ENCODE peak calls at places on chromosome 21, in nine cellular contexts. W is T-cell, E is pancreas, K is heart left ventricle, M is fibroblast of lung, J is posterior cingulate gyrus, X is HAP-1, B is hypothalamus, R is NCI-H1092. H is an unnamed sample.
A peak's percentile ranks its signal among the peaks of the same experiment; 100 is the strongest.

GRCh38 chr21:39523398-39523797 is 71.6 kb downstream of the SH3BGR start:
- DNase-seq in W (no peak), B (no peak), J (no peak), R (peak; percentile 43), E (peak; percentile 65), K (peak; percentile 64), X (no peak), M (no peak), H (no peak)

GRCh38 chr21:34692458-34693020 is 23.7 kb downstream of the CLIC6 start:
- DNase-seq in M (no peak), R (no peak), W (no peak), K (no peak), E (no peak), B (no peak), X (no peak), J (no peak), H (no peak)

GRCh38 chr21:40166291-40166843 is 299.1 kb downstream of the PCP4 start:
- DNase-seq in K (no peak), E (no peak), J (no peak), R (no peak), W (no peak), X (no peak), B (no peak), M (peak; percentile 68), H (no peak)

GRCh38 chr21:42523211-42523610 is 9.6 kb downstream of the SLC37A1 start:
- DNase-seq in B (no peak), M (no peak), W (no peak), K (no peak), X (no peak), J (no peak), R (no peak), E (no peak), H (no peak)

GRCh38 chr21:33976082-33976979 is 60.7 kb upstream of the ATP5PO start:
- DNase-seq in R (no peak), W (peak; percentile 63), K (peak; percentile 63), X (peak; percentile 22), B (no peak), E (no peak), M (peak; percentile 99), J (no peak), H (no peak)

GRCh38 chr21:45316871-45317400 is 29.2 kb upstream of the POFUT2 start:
- DNase-seq in M (no peak), W (no peak), B (no peak), K (no peak), E (peak; percentile 38), J (peak; percentile 63), X (no peak), R (no peak), H (no peak)

GRCh38 chr21:32096411-32096810 is 182.4 kb downstream of the MIS18A start:
- DNase-seq in X (peak; percentile 45), M (no peak), J (no peak), K (no peak), B (no peak), R (no peak), E (no peak), W (no peak), H (peak; percentile 24)

GRCh38 chr21:42820513-42821465 is 58.5 kb downstream of the WDR4 start:
- DNase-seq in E (no peak), B (no peak), J (no peak), M (no peak), X (no peak), K (no peak), W (no peak), R (peak; percentile 17), H (no peak)

GRCh38 chr21:25341981-25342380 is 265.3 kb downstream of the MRPL39 start:
- DNase-seq in B (no peak), W (no peak), R (no peak), M (no peak), K (no peak), J (no peak), E (no peak), X (no peak), H (no peak)

GRCh38 chr21:42349420-42350075 is 1.2 kb downstream of the TFF2 start:
- DNase-seq in E (no peak), X (no peak), W (no peak), J (no peak), R (no peak), K (no peak), M (no peak), B (no peak), H (no peak)

GRCh38 chr21:31557421-31557955 is 102.0 kb upstream of the SOD1 start:
- DNase-seq in B (no peak), R (peak; percentile 41), J (peak; percentile 83), M (no peak), E (peak; percentile 57), K (no peak), W (peak; percentile 5), X (no peak), H (no peak)

GRCh38 chr21:34135330-34135729 is 62.0 kb downstream of the MRPS6 start:
- DNase-seq in W (no peak), J (no peak), X (no peak), K (no peak), E (no peak), B (no peak), M (no peak), R (no peak), H (no peak)

H was measured in GM12891.